ENCODE peak calls at places on chromosomes 7 and 10, in six cellular contexts. Y is endothelial cell, X is B cell, H is foreskin fibroblast, A is neural progenitor cell, R is RWPE1. O is an unnamed sample.

GRCh38 chr7:104643587-104644217 is 315.3 kb downstream of the LHFPL3 start:
- DNase-seq in X (no peak), Y (peak; percentile 36), R (peak; percentile 13), H (no peak), A (peak; percentile 64), O (peak; percentile 16)

GRCh38 chr10:69968830-69969229 is 83.8 kb upstream of the MACROH2A2 start:
- DNase-seq in Y (no peak), R (no peak), X (no peak), H (no peak), A (peak; percentile 63), O (no peak)

GRCh38 chr10:86979977-86980448 is 11.7 kb downstream of the ADIRF start:
- DNase-seq in Y (no peak), A (no peak), H (peak; percentile 41), R (no peak), X (no peak), O (no peak)

GRCh38 chr10:15472431-15473400 is 101.6 kb upstream of the FAM171A1 start:
- DNase-seq in H (no peak), A (peak; percentile 52), X (no peak), Y (no peak), R (no peak), O (no peak)

GRCh38 chr7:159031135-159031701 is 113.4 kb downstream of the VIPR2 start:
- DNase-seq in A (peak; percentile 69), X (no peak), Y (peak; percentile 26), R (no peak), H (no peak), O (no peak)

GRCh38 chr10:104293021-104293420 is 24.0 kb downstream of the GSTO2 start:
- DNase-seq in X (no peak), H (peak; percentile 57), R (peak; percentile 50), A (peak; percentile 28), Y (no peak), O (no peak)

GRCh38 chr10:110574420-110574819 is 6.9 kb downstream of the SMC3 start:
- DNase-seq in X (no peak), R (no peak), H (no peak), A (no peak), Y (no peak), O (no peak)

GRCh38 chr10:9596368-9596920 is 1421.2 kb upstream of the CELF2 start:
- DNase-seq in A (no peak), X (no peak), Y (no peak), R (peak; percentile 68), H (peak; percentile 63), O (no peak)

GRCh38 chr7:18144171-18144570 is 116.5 kb upstream of the PRPS1L1 start:
- DNase-seq in X (no peak), H (no peak), R (no peak), Y (no peak), A (no peak), O (peak; percentile 7)

GRCh38 chr7:2521952-2522591 is 2.5 kb downstream of the LFNG start:
- DNase-seq in H (no peak), X (no peak), Y (peak; percentile 73), A (peak; percentile 47), R (no peak), O (no peak)

GRCh38 chr10:43113201-43113893 is 24.9 kb upstream of the CSGALNACT2 start:
- DNase-seq in H (no peak), Y (no peak), R (no peak), A (no peak), X (no peak), O (no peak)

GRCh38 chr7:127792528-127793342 is 140.7 kb downstream of the SND1 start:
- DNase-seq in X (no peak), H (no peak), R (no peak), Y (peak; percentile 50), A (peak; percentile 71), O (peak; percentile 30)

GRCh38 chr10:31419394-31420063 is 100.5 kb downstream of the ZEB1 start:
- DNase-seq in R (no peak), X (no peak), Y (no peak), A (no peak), H (peak; percentile 26), O (no peak)

GRCh38 chr10:96880575-96880974 is 48.5 kb downstream of the LCOR start:
- DNase-seq in Y (no peak), X (no peak), H (no peak), A (no peak), R (no peak), O (no peak)

GRCh38 chr7:49771427-49772176 is 1.8 kb upstream of the VWC2 start:
- DNase-seq in Y (no peak), R (no peak), A (no peak), H (no peak), X (no peak), O (peak; percentile 51)

GRCh38 chr7:24740821-24741220 is 16.4 kb downstream of the GSDME start:
- DNase-seq in X (no peak), Y (no peak), A (no peak), H (no peak), R (no peak), O (no peak)

GRCh38 chr7:105346593-105347322 is 42.0 kb downstream of the SRPK2 start:
- DNase-seq in H (no peak), R (no peak), A (no peak), X (no peak), Y (no peak), O (no peak)

GRCh38 chr10:103890194-103890658 is 27.8 kb downstream of the STN1 start:
- DNase-seq in Y (no peak), A (no peak), X (no peak), R (peak; percentile 50), H (no peak), O (no peak)

GRCh38 chr7:128837521-128837921 is 7.3 kb downstream of the FLNC start:
- DNase-seq in A (no peak), Y (no peak), H (no peak), X (no peak), R (no peak), O (peak; percentile 23)

GRCh38 chr10:85863301-85864172 is 503.1 kb downstream of the GRID1 start:
- DNase-seq in R (no peak), X (no peak), H (no peak), A (no peak), Y (no peak), O (peak; percentile 2)

GRCh38 chr10:34530778-34531177 is 284.3 kb downstream of the PARD3 start:
- DNase-seq in Y (no peak), A (no peak), H (no peak), X (no peak), R (no peak), O (no peak)

GRCh38 chr7:17153571-17153970 is 144.9 kb upstream of the AHR start:
- DNase-seq in A (no peak), X (no peak), Y (no peak), H (no peak), R (no peak), O (no peak)

DNA sequence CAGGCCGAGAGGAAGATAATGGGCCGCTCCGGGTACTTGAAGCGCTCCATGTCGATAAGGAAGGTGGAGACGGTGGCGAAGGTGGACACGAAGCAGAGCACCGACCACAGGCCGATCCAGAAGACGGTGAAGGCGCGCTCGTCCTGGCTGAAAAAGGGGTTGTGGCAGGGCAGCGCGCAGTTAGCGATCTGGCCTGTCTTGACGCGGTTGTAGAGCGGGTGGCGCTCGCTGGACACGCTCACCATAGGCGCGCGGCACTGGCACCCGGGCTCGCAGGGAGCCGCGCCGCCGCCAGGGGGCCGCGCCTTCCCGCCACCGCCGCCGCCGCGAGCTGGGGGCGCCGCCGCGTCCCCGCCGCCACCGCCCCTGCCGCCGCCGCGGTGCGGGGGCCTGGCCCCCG is 1.6 kb downstream of the FZD8 start:
- DNase-seq in Y (peak; percentile 76), X (peak; percentile 87), R (peak; percentile 57), A (peak; percentile 92), H (peak; percentile 46), O (peak; percentile 76)
- TF ChIP-seq CTCF in Y (no peak), X (peak; percentile 21), R (peak; percentile 62), A (peak; percentile 45), H (peak; percentile 4), O (peak; percentile 50)

DNA sequence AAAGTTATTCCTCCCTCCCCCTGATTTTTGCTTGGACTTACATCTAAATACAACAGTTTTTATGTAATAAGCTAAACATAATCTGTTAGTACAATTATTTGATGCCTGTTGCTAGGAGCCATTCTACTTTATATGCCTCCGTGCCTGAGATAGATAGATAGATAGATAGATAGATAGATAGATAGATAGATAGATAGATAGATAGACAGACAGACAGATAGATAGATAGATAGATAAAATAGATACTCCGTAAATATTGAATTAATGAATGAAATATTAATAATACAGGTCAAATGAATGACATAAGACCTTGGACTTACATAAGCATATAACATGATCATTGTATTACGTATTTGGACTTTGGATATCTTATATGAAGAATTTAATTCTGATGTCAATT is 23.0 kb downstream of the NET1 start:
- DNase-seq in R (no peak), A (no peak), H (no peak), Y (no peak), X (no peak), O (no peak)
- TF ChIP-seq CTCF in R (no peak), A (no peak), H (no peak), Y (no peak), X (no peak), O (no peak)

GRCh38 chr10:56116684-56117083 is 244.4 kb downstream of the ZWINT start:
- DNase-seq in X (no peak), Y (no peak), H (no peak), A (peak; percentile 23), R (no peak), O (no peak)
- TF ChIP-seq CTCF in X (no peak), Y (peak; percentile 44), H (no peak), A (peak; percentile 63), R (no peak), O (no peak)

GRCh38 chr10:73773152-73773879 is 8.5 kb upstream of the CHCHD1 start:
- DNase-seq in H (no peak), R (peak; percentile 24), A (no peak), X (no peak), Y (no peak), O (no peak)

GRCh38 chr10:73769396-73769795 is 12.5 kb upstream of the CHCHD1 start:
- DNase-seq in A (no peak), X (no peak), H (no peak), Y (no peak), R (no peak), O (no peak)

GRCh38 chr10:73774637-73775036 is 7.2 kb upstream of the CHCHD1 start:
- DNase-seq in R (peak; percentile 53), A (no peak), X (no peak), Y (no peak), H (no peak), O (no peak)

GRCh38 chr10:73771722-73772279 is 10.0 kb upstream of the CHCHD1 start:
- DNase-seq in Y (peak; percentile 91), X (peak; percentile 87), R (peak; percentile 88), A (peak; percentile 92), H (peak; percentile 78), O (peak; percentile 89)

DNA sequence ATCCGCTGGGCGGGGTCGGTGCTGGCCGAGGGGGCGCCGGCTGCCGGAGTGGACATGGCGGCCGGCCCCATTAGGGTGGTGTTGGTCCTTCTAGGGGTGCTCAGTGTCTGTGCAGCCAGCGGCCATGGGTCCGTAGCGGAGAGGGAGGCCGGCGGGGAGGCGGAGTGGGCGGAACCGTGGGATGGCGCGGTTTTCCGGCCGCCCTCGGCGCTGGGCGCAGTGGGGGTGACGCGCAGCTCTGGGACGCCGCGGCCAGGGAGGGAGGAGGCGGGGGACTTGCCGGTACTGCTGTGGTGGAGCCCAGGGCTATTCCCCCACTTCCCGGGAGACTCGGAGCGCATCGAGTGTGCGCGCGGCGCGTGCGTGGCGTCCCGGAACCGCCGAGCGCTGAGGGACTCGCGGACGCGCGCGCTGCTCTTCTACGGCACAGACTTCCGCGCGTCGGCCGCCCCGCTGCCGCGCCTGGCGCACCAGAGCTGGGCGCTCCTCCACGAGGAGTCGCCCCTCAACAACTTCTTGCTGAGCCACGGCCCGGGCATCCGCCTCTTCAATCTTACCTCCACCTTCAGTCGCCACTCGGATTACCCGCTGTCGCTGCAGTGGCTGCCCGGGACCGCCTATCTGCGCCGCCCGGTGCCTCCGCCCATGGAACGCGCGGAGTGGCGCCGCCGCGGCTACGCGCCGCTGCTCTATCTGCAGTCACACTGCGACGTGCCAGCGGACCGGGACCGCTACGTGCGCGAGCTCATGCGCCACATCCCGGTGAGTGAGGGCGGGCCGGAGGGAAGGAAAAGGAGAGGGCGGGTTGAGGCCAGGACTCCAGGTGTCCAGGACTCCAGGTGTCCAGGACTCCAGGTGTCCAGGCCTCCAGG is 9.3 kb upstream of the CHCHD1 start:
- DNase-seq in A (peak; percentile 86), R (peak; percentile 78), X (peak; percentile 91), H (peak; percentile 87), Y (peak; percentile 62), O (peak; percentile 87)
- TF ChIP-seq CTCF in A (peak; percentile 23), R (no peak), X (no peak), H (no peak), Y (no peak), O (no peak)